ENCODE peak calls at places on chromosomes 16 and 17, in five cellular contexts. One of them, this sample, is unnamed.

GRCh38 chr16:71358464-71359031 is at the start of gene CALB2:
- DNase-seq in A549: peak; percentile 58
- DNase-seq in PC-3: peak; percentile 70
- DNase-seq in fibroblast of lung: peak; percentile 39
- DNase-seq in IMR-90: peak; percentile 20
- DNase-seq in this sample: peak; percentile 80

GRCh38 chr16:86925067-86925791 is 346.9 kb downstream of the FOXL1 start:
- DNase-seq in A549: no peak
- DNase-seq in IMR-90: peak; percentile 91
- DNase-seq in fibroblast of lung: peak; percentile 87
- DNase-seq in PC-3: no peak
- DNase-seq in this sample: peak; percentile 76

GRCh38 chr17:76868176-76868668 is at the start of gene MGAT5B:
- DNase-seq in fibroblast of lung: peak; percentile 78
- DNase-seq in A549: peak; percentile 96
- DNase-seq in IMR-90: peak; percentile 76
- DNase-seq in PC-3: peak; percentile 96
- DNase-seq in this sample: peak; percentile 91

GRCh38 chr16:82070656-82071369 is 35.8 kb downstream of the HSD17B2 start:
- DNase-seq in A549: no peak
- DNase-seq in fibroblast of lung: peak; percentile 43
- DNase-seq in IMR-90: peak; percentile 56
- DNase-seq in PC-3: peak; percentile 54
- DNase-seq in this sample: peak; percentile 92

GRCh38 chr16:6335072-6335471 is 997.6 kb upstream of the RBFOX1 start:
- DNase-seq in PC-3: peak; percentile 5
- DNase-seq in fibroblast of lung: no peak
- DNase-seq in A549: peak; percentile 4
- DNase-seq in IMR-90: no peak
- DNase-seq in this sample: peak; percentile 3

GRCh38 chr17:35578195-35578928 is at the start of gene PEX12:
- DNase-seq in PC-3: peak; percentile 84
- DNase-seq in A549: peak; percentile 93
- DNase-seq in IMR-90: peak; percentile 80
- DNase-seq in fibroblast of lung: peak; percentile 92
- DNase-seq in this sample: peak; percentile 89

GRCh38 chr16:89330177-89330856 is 112.8 kb downstream of the ZNF778 start:
- DNase-seq in A549: peak; percentile 89
- DNase-seq in PC-3: peak; percentile 94
- DNase-seq in fibroblast of lung: no peak
- DNase-seq in IMR-90: peak; percentile 52
- DNase-seq in this sample: peak; percentile 39

GRCh38 chr16:11078812-11079459 is 134.6 kb downstream of the CLEC16A start:
- DNase-seq in A549: no peak
- DNase-seq in PC-3: peak; percentile 36
- DNase-seq in fibroblast of lung: peak; percentile 82
- DNase-seq in IMR-90: peak; percentile 83
- DNase-seq in this sample: peak; percentile 88

GRCh38 chr17:51454456-51454978 is 194.2 kb downstream of the UTP18 start:
- DNase-seq in A549: no peak
- DNase-seq in IMR-90: no peak
- DNase-seq in PC-3: no peak
- DNase-seq in fibroblast of lung: no peak
- DNase-seq in this sample: no peak

GRCh38 chr16:54143934-54144333 is 142.7 kb downstream of the IRX3 start:
- DNase-seq in fibroblast of lung: no peak
- DNase-seq in A549: no peak
- DNase-seq in PC-3: no peak
- DNase-seq in IMR-90: no peak
- DNase-seq in this sample: no peak

GRCh38 chr16:12548270-12548983 is 255.3 kb downstream of the CPPED1 start:
- DNase-seq in A549: no peak
- DNase-seq in fibroblast of lung: no peak
- DNase-seq in IMR-90: no peak
- DNase-seq in PC-3: no peak
- DNase-seq in this sample: no peak

GRCh38 chr17:17349724-17350106 is 46.5 kb downstream of the NT5M start:
- DNase-seq in A549: no peak
- DNase-seq in fibroblast of lung: no peak
- DNase-seq in PC-3: no peak
- DNase-seq in IMR-90: no peak
- DNase-seq in this sample: no peak

GRCh38 chr17:20092973-20093626 is 83.9 kb downstream of the SPECC1 start:
- DNase-seq in A549: no peak
- DNase-seq in PC-3: no peak
- DNase-seq in fibroblast of lung: no peak
- DNase-seq in IMR-90: no peak
- DNase-seq in this sample: no peak

GRCh38 chr17:83104577-83105505 is 25.4 kb downstream of the METRNL start:
- DNase-seq in fibroblast of lung: no peak
- DNase-seq in PC-3: no peak
- DNase-seq in A549: no peak
- DNase-seq in IMR-90: no peak
- DNase-seq in this sample: peak; percentile 32

GRCh38 chr16:46629331-46629843 is 8.2 kb upstream of the SHCBP1 start:
- DNase-seq in A549: peak; percentile 58
- DNase-seq in fibroblast of lung: peak; percentile 76
- DNase-seq in PC-3: peak; percentile 74
- DNase-seq in IMR-90: peak; percentile 60
- DNase-seq in this sample: peak; percentile 82

GRCh38 chr17:16486373-16487250 is 5.4 kb downstream of the LRRC75A start:
- DNase-seq in IMR-90: peak; percentile 44
- DNase-seq in A549: no peak
- DNase-seq in fibroblast of lung: peak; percentile 59
- DNase-seq in PC-3: peak; percentile 96
- DNase-seq in this sample: peak; percentile 77

GRCh38 chr17:27985736-27986394 is 56.6 kb upstream of the NLK start:
- DNase-seq in fibroblast of lung: no peak
- DNase-seq in A549: no peak
- DNase-seq in PC-3: no peak
- DNase-seq in IMR-90: no peak
- DNase-seq in this sample: no peak

GRCh38 chr17:55531053-55531728 is 19.9 kb upstream of the SMIM36 start:
- DNase-seq in PC-3: no peak
- DNase-seq in fibroblast of lung: no peak
- DNase-seq in A549: no peak
- DNase-seq in IMR-90: no peak
- DNase-seq in this sample: no peak

GRCh38 chr17:55532670-55533069 is 21.4 kb upstream of the SMIM36 start:
- DNase-seq in fibroblast of lung: no peak
- DNase-seq in IMR-90: no peak
- DNase-seq in PC-3: no peak
- DNase-seq in A549: no peak
- DNase-seq in this sample: no peak

GRCh38 chr17:55527520-55528118 is 16.4 kb upstream of the SMIM36 start:
- DNase-seq in fibroblast of lung: peak; percentile 83
- DNase-seq in A549: peak; percentile 50
- DNase-seq in PC-3: peak; percentile 70
- DNase-seq in IMR-90: peak; percentile 65
- DNase-seq in this sample: peak; percentile 74

GRCh38 chr17:55533611-55534010 is 22.4 kb upstream of the SMIM36 start:
- DNase-seq in A549: no peak
- DNase-seq in fibroblast of lung: peak; percentile 20
- DNase-seq in PC-3: no peak
- DNase-seq in IMR-90: peak; percentile 17
- DNase-seq in this sample: peak; percentile 56

GRCh38 chr17:55530064-55530463 is 18.8 kb upstream of the SMIM36 start:
- DNase-seq in IMR-90: no peak
- DNase-seq in fibroblast of lung: no peak
- DNase-seq in A549: no peak
- DNase-seq in PC-3: no peak
- DNase-seq in this sample: no peak
- H3K4me2 ChIP-seq in IMR-90: no peak overlapping the region
- H3K4me2 ChIP-seq in fibroblast of lung: no peak overlapping the region
- H3K4me2 ChIP-seq in A549: no peak overlapping the region
- H3K4me2 ChIP-seq in PC-3: no peak overlapping the region
- H3K4me2 ChIP-seq in this sample: no peak overlapping the region

GRCh38 chr16:75494184-75494583 is 1.1 kb downstream of the CHST6 start:
- DNase-seq in fibroblast of lung: no peak
- DNase-seq in PC-3: no peak
- DNase-seq in A549: no peak
- DNase-seq in IMR-90: no peak
- DNase-seq in this sample: no peak

GRCh38 chr16:75491876-75492275 is 3.4 kb downstream of the CHST6 start:
- DNase-seq in PC-3: peak; percentile 40
- DNase-seq in A549: peak; percentile 57
- DNase-seq in IMR-90: no peak
- DNase-seq in fibroblast of lung: no peak
- DNase-seq in this sample: peak; percentile 28

GRCh38 chr16:75496546-75496945 is 1.3 kb upstream of the CHST6 start:
- DNase-seq in PC-3: no peak
- DNase-seq in fibroblast of lung: no peak
- DNase-seq in A549: no peak
- DNase-seq in IMR-90: no peak
- DNase-seq in this sample: no peak

GRCh38 chr16:75497558-75497957 is 2.3 kb upstream of the CHST6 start:
- DNase-seq in fibroblast of lung: no peak
- DNase-seq in IMR-90: no peak
- DNase-seq in PC-3: no peak
- DNase-seq in A549: no peak
- DNase-seq in this sample: peak; percentile 30

GRCh38 chr16:75494696-75495601 is at the start of gene CHST6:
- DNase-seq in PC-3: no peak
- DNase-seq in IMR-90: no peak
- DNase-seq in fibroblast of lung: no peak
- DNase-seq in A549: no peak
- DNase-seq in this sample: peak; percentile 54
- H3K4me3 ChIP-seq in PC-3: no peak within 1 kb of the TSS
- H3K4me3 ChIP-seq in IMR-90: no peak within 1 kb of the TSS
- H3K4me3 ChIP-seq in fibroblast of lung: peak within 1 kb of the TSS; percentile 24
- H3K4me3 ChIP-seq in A549: peak within 1 kb of the TSS; percentile 44
- H3K4me3 ChIP-seq in this sample: peak within 1 kb of the TSS; percentile 65

GRCh38 chr17:2214047-2214717 is 89.4 kb downstream of the SMG6 start:
- DNase-seq in IMR-90: peak; percentile 93
- DNase-seq in PC-3: no peak
- DNase-seq in A549: no peak
- DNase-seq in fibroblast of lung: peak; percentile 91
- DNase-seq in this sample: peak; percentile 97
- H3K4me2 ChIP-seq in IMR-90: peak overlapping the region; percentile 91
- H3K4me2 ChIP-seq in PC-3: no peak overlapping the region
- H3K4me2 ChIP-seq in A549: no peak overlapping the region
- H3K4me2 ChIP-seq in fibroblast of lung: peak overlapping the region; percentile 87
- H3K4me2 ChIP-seq in this sample: peak overlapping the region; percentile 81

GRCh38 chr17:79797492-79798295 is 817 bp upstream of the CBX8 start:
- DNase-seq in IMR-90: no peak
- DNase-seq in fibroblast of lung: no peak
- DNase-seq in PC-3: no peak
- DNase-seq in A549: peak; percentile 67
- DNase-seq in this sample: peak; percentile 40

GRCh38 chr17:79799538-79800324 is 2.9 kb upstream of the CBX8 start:
- DNase-seq in A549: no peak
- DNase-seq in fibroblast of lung: no peak
- DNase-seq in IMR-90: no peak
- DNase-seq in PC-3: no peak
- DNase-seq in this sample: peak; percentile 42

GRCh38 chr17:79799174-79799537 is 2.3 kb upstream of the CBX8 start:
- DNase-seq in PC-3: no peak
- DNase-seq in IMR-90: no peak
- DNase-seq in A549: no peak
- DNase-seq in fibroblast of lung: no peak
- DNase-seq in this sample: no peak

GRCh38 chr17:79796570-79797491 is at the start of gene CBX8:
- DNase-seq in IMR-90: peak; percentile 99
- DNase-seq in A549: peak; percentile 98
- DNase-seq in fibroblast of lung: peak; percentile 99
- DNase-seq in PC-3: peak; percentile 100
- DNase-seq in this sample: peak; percentile 100

DNA sequence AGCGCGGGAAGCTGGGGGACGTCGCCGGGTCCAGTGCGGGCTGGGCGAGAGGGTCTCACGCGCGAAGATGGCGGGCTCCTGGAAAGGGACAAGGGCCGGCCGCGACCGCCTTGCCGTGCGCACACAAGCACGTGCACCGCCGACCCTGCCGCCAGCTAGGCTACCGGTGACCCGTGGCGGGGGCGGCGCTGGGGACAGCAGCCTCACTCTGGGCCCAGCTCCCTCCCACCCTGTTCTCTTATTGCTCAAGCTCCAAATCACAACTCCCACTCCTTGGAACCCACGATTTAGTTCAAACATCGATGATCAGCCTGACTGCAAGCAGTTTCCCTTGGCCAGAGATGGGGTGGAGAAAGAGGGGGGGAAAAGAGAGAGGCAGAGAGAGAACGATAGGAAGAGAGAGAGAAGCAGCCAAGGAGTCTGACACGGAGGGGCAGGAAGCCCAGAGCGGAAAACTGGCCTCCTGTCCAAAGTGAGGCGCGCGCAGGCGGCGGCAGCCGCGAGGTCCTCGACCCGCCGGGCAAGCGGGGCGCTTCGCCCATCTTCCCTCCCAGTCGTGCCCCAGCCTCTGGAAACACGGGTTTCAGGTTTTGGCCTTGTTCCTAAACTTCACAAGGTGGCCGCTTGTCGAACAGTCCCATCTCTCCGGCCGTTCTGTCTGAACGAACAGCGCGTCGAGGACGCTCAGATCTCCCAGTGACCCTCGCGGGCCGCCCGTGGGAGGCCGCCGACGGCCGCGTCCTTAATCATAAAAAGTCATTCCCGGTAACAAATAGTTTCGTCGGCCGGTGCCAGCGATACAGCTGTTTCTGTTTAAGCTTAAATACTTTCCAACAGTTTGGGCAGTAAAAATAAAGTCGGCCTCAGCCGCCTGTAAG is 1.7 kb upstream of the CBX8 start:
- DNase-seq in A549: no peak
- DNase-seq in PC-3: no peak
- DNase-seq in fibroblast of lung: no peak
- DNase-seq in IMR-90: no peak
- DNase-seq in this sample: peak; percentile 67
- H3K4me3 ChIP-seq in A549: no peak overlapping the region
- H3K4me3 ChIP-seq in PC-3: peak overlapping the region; percentile 62
- H3K4me3 ChIP-seq in fibroblast of lung: no peak overlapping the region
- H3K4me3 ChIP-seq in IMR-90: no peak overlapping the region
- H3K4me3 ChIP-seq in this sample: peak overlapping the region; percentile 77

GRCh38 chr16:57846078-57846697 is 43.9 kb upstream of the KIFC3 start:
- DNase-seq in PC-3: no peak
- DNase-seq in fibroblast of lung: no peak
- DNase-seq in A549: no peak
- DNase-seq in IMR-90: no peak
- DNase-seq in this sample: no peak
- H3K4me2 ChIP-seq in PC-3: no peak overlapping the region
- H3K4me2 ChIP-seq in fibroblast of lung: no peak overlapping the region
- H3K4me2 ChIP-seq in A549: no peak overlapping the region
- H3K4me2 ChIP-seq in IMR-90: no peak overlapping the region
- H3K4me2 ChIP-seq in this sample: no peak overlapping the region

This sample was measured in GM23248.